ENCODE peak calls at places on chromosome 10, in seven cellular contexts. N is astrocyte of the cerebellum, W is fibroblast of lung, X is amniotic stem cell, R is T-helper 2 cell, F is NCI-H2081, Y is posterior vena cava. Q is an unnamed sample.

GRCh38 chr10:77195101-77195500 is 442.5 kb downstream of the KCNMA1 start:
- DNase-seq in N (peak; percentile 69), R (no peak), Y (no peak), X (peak; percentile 22), W (peak; percentile 97), F (no peak), Q (peak; percentile 65)

GRCh38 chr10:623477-624311 is 65.8 kb downstream of the DIP2C start:
- DNase-seq in W (peak; percentile 58), F (no peak), N (no peak), X (no peak), R (no peak), Y (peak; percentile 68), Q (no peak)

GRCh38 chr10:124005991-124006392 is 87.4 kb downstream of the CHST15 start:
- DNase-seq in W (no peak), R (no peak), Y (peak; percentile 30), X (no peak), N (no peak), F (no peak), Q (peak; percentile 38)

GRCh38 chr10:110916554-110917346 is 2.2 kb downstream of the BBIP1 start:
- DNase-seq in F (no peak), X (peak; percentile 29), W (peak; percentile 92), Y (no peak), N (peak; percentile 23), R (no peak), Q (peak; percentile 48)

GRCh38 chr10:119412244-119412750 is 130.2 kb downstream of the RGS10 start:
- DNase-seq in Y (peak; percentile 90), F (no peak), W (peak; percentile 62), N (no peak), R (no peak), X (no peak), Q (no peak)

GRCh38 chr10:35876248-35876647 is 234.2 kb upstream of the FZD8 start:
- DNase-seq in W (peak; percentile 69), R (no peak), F (no peak), X (no peak), N (no peak), Y (no peak), Q (no peak)

GRCh38 chr10:14360951-14361350 is 30.2 kb upstream of the FRMD4A start:
- DNase-seq in R (no peak), X (no peak), N (no peak), F (no peak), Y (no peak), W (peak; percentile 34), Q (no peak)

GRCh38 chr10:86914734-86915133 is 42.7 kb downstream of the MMRN2 start:
- DNase-seq in Y (no peak), W (no peak), R (no peak), X (no peak), N (no peak), F (no peak), Q (no peak)

GRCh38 chr10:77605466-77605865 is 32.1 kb downstream of the KCNMA1 start:
- DNase-seq in W (no peak), N (no peak), R (no peak), F (no peak), X (no peak), Y (peak; percentile 71), Q (no peak)

GRCh38 chr10:110671788-110672579 is 27.8 kb downstream of the RBM20 start:
- DNase-seq in Y (peak; percentile 92), N (peak; percentile 15), W (peak; percentile 75), R (peak; percentile 60), F (no peak), X (peak; percentile 27), Q (peak; percentile 35)

GRCh38 chr10:97043563-97043855 is 142.2 kb downstream of the SLIT1 start:
- DNase-seq in N (no peak), F (no peak), X (no peak), W (no peak), Y (peak; percentile 49), R (no peak), Q (no peak)

GRCh38 chr10:69439813-69440506 is 11.3 kb upstream of the TSPAN15 start:
- DNase-seq in N (no peak), X (no peak), W (no peak), R (no peak), F (no peak), Y (no peak), Q (peak; percentile 25)

GRCh38 chr10:61992683-61993629 is 91.5 kb downstream of the ARID5B start:
- DNase-seq in Y (no peak), W (peak; percentile 92), R (peak; percentile 50), F (no peak), N (peak; percentile 75), X (no peak), Q (peak; percentile 94)

GRCh38 chr10:34292178-34292565 is 522.9 kb downstream of the PARD3 start:
- DNase-seq in F (no peak), R (no peak), N (no peak), W (peak; percentile 62), X (no peak), Y (no peak), Q (no peak)

GRCh38 chr10:104492349-104492940 is 138.8 kb downstream of the CFAP58 start:
- DNase-seq in F (no peak), R (no peak), Y (no peak), N (peak; percentile 4), W (peak; percentile 43), X (no peak), Q (peak; percentile 8)

GRCh38 chr10:70053212-70053895 is 708 bp downstream of the MACROH2A2 start:
- DNase-seq in W (peak; percentile 24), R (no peak), Y (peak; percentile 81), N (no peak), X (no peak), F (no peak), Q (no peak)

GRCh38 chr10:89151857-89152256 is 55.3 kb downstream of the CH25H start:
- DNase-seq in N (peak; percentile 90), X (no peak), W (peak; percentile 93), F (no peak), Y (no peak), R (no peak), Q (no peak)

GRCh38 chr10:62050941-62051433 is 149.5 kb downstream of the ARID5B start:
- DNase-seq in W (peak; percentile 96), X (peak; percentile 84), Y (peak; percentile 88), R (peak; percentile 72), N (peak; percentile 64), F (peak; percentile 13), Q (peak; percentile 90)

GRCh38 chr10:131923059-131923756 is 22.4 kb downstream of the PPP2R2D start:
- DNase-seq in N (no peak), X (no peak), R (no peak), W (no peak), Y (no peak), F (no peak), Q (no peak)

GRCh38 chr10:62610649-62611229 is 193.8 kb upstream of the ADO start:
- DNase-seq in X (peak; percentile 1), Y (peak; percentile 85), W (peak; percentile 40), R (peak; percentile 53), N (no peak), F (peak; percentile 48), Q (no peak)